ENCODE peak calls at places on chromosomes 11 and 22, in eight cellular contexts. C is heart left ventricle, U is NB4, N is gastrocnemius medialis, S is pancreas, F is AG04450, J is body of pancreas, L is lower lobe of right lung. M is an unnamed sample.

GRCh38 chr11:115241899-115242298 is 262.3 kb downstream of the CADM1 start:
- DNase-seq in C (no peak), U (no peak), N (no peak), S (no peak), F (no peak), J (no peak), L (no peak), M (no peak)

GRCh38 chr22:42613869-42614268 is 814 bp downstream of the POLDIP3 start:
- DNase-seq in C (no peak), U (peak), N (no peak), S (no peak), F (no peak), J (no peak), L (no peak), M (peak)

GRCh38 chr11:16613401-16614381 is 124.8 kb upstream of the C11orf58 start:
- DNase-seq in C (peak), U (peak), N (peak), S (peak), F (peak), J (peak), L (peak), M (peak)

GRCh38 chr11:117538731-117539130 is 211.1 kb downstream of the CEP164 start:
- DNase-seq in C (no peak), U (no peak), N (peak), S (no peak), F (no peak), J (no peak), L (no peak), M (peak)

GRCh38 chr22:33575041-33575440 is 345.2 kb downstream of the LARGE1 start:
- DNase-seq in C (no peak), U (no peak), N (no peak), S (no peak), F (no peak), J (no peak), L (no peak), M (no peak)

GRCh38 chr11:113960702-113961330 is 14.1 kb upstream of the HTR3A start:
- DNase-seq in C (no peak), U (peak), N (no peak), S (no peak), F (no peak), J (no peak), L (no peak), M (no peak)

GRCh38 chr22:24376002-24376401 is 51.4 kb upstream of the ADORA2A start:
- DNase-seq in C (no peak), U (no peak), N (no peak), S (no peak), F (no peak), J (no peak), L (no peak), M (no peak)

GRCh38 chr11:110367571-110367970 is 62.2 kb upstream of the FDX1 start:
- DNase-seq in C (no peak), U (no peak), N (no peak), S (no peak), F (no peak), J (no peak), L (no peak), M (no peak)

GRCh38 chr11:13316528-13316961 is 39.0 kb downstream of the BMAL1 start:
- DNase-seq in C (peak), U (no peak), N (no peak), S (no peak), F (no peak), J (peak), L (peak), M (no peak)

GRCh38 chr22:21443735-21444421 is 23.3 kb upstream of the TMEM191C start:
- DNase-seq in C (peak), U (no peak), N (no peak), S (peak), F (no peak), J (peak), L (no peak), M (no peak)

GRCh38 chr11:99739464-99740089 is 718.8 kb downstream of the CNTN5 start:
- DNase-seq in C (no peak), U (peak), N (no peak), S (no peak), F (peak), J (no peak), L (no peak), M (peak)

GRCh38 chr22:23513705-23514104 is 66.4 kb downstream of the IGLL1 start:
- DNase-seq in C (no peak), U (no peak), N (no peak), S (no peak), F (no peak), J (no peak), L (no peak), M (no peak)

GRCh38 chr11:128553662-128554392 is 33.5 kb downstream of the ETS1 start:
- DNase-seq in C (peak), U (peak), N (no peak), S (no peak), F (no peak), J (no peak), L (no peak), M (peak)

GRCh38 chr22:47630741-47631534 is 868.5 kb downstream of the TBC1D22A start:
- DNase-seq in C (no peak), U (no peak), N (no peak), S (no peak), F (no peak), J (no peak), L (no peak), M (no peak)

GRCh38 chr11:129704831-129705230 is 110.8 kb upstream of the TMEM45B start:
- DNase-seq in C (no peak), U (no peak), N (no peak), S (no peak), F (no peak), J (no peak), L (no peak), M (no peak)

GRCh38 chr11:129709801-129710398 is 105.7 kb upstream of the TMEM45B start:
- DNase-seq in C (no peak), U (no peak), N (no peak), S (no peak), F (no peak), J (peak), L (no peak), M (no peak)

GRCh38 chr11:129705341-129705740 is 110.3 kb upstream of the TMEM45B start:
- DNase-seq in C (no peak), U (no peak), N (no peak), S (no peak), F (no peak), J (no peak), L (no peak), M (no peak)

GRCh38 chr11:129710423-129710822 is 105.2 kb upstream of the TMEM45B start:
- DNase-seq in C (no peak), U (no peak), N (no peak), S (no peak), F (no peak), J (no peak), L (no peak), M (no peak)
- TF ChIP-seq CTCF in C (no peak), U (no peak), N (no peak), S (no peak), F (no peak), J (no peak), L (no peak), M (no peak)

GRCh38 chr11:102317099-102317767 is at the start of gene BIRC3:
- DNase-seq in C (peak), U (peak), N (peak), S (peak), F (peak), J (peak), L (peak), M (peak)
- TF ChIP-seq CTCF in C (peak), U (peak), N (peak), S (no peak), F (peak), J (peak), L (peak), M (peak)

GRCh38 chr11:58615556-58615955 is 6.9 kb upstream of the CNTF start:
- DNase-seq in C (no peak), U (no peak), N (no peak), S (no peak), F (no peak), J (no peak), L (no peak), M (no peak)

GRCh38 chr11:58622344-58622743 is at the start of gene CNTF:
- DNase-seq in C (no peak), U (no peak), N (no peak), S (no peak), F (no peak), J (no peak), L (no peak), M (no peak)

GRCh38 chr11:58621586-58622262 is 741 bp upstream of the CNTF start:
- DNase-seq in C (no peak), U (no peak), N (no peak), S (no peak), F (no peak), J (no peak), L (no peak), M (no peak)

GRCh38 chr11:58616594-58616993 is 5.9 kb upstream of the CNTF start:
- DNase-seq in C (peak), U (no peak), N (peak), S (peak), F (peak), J (peak), L (no peak), M (peak)

DNA sequence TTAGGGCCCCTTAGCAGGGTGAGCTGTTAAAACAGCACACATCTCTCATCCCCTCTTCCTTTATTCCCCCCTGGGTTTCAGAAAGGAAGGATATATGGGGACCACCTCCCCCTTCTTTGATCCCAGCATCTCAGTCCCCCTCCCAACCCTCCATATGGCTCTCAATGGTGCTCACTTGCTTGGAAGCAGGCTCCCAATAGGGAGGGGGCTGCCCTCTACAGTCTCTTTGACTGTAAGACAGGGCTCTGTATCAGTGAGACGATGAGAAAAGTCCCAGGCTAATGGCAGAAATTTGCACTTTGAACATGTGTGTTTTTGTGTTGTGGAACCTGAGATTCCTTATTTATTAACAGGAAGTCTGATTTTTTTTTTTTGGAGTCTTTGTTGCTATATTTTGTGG is 4.2 kb upstream of the CNTF start:
- DNase-seq in C (no peak), U (no peak), N (no peak), S (no peak), F (no peak), J (peak), L (no peak), M (no peak)
- TF ChIP-seq CTCF in C (peak), U (peak), N (no peak), S (no peak), F (no peak), J (peak), L (no peak), M (peak)

GRCh38 chr11:7904910-7905309 is 26.2 kb downstream of the OR10A6 start:
- DNase-seq in C (no peak), U (no peak), N (no peak), S (no peak), F (peak), J (no peak), L (no peak), M (no peak)
- TF ChIP-seq CTCF in C (no peak), U (no peak), N (no peak), S (no peak), F (peak), J (peak), L (no peak), M (no peak)

GRCh38 chr11:70105755-70106571 is 27.8 kb downstream of the ANO1 start:
- DNase-seq in C (no peak), U (no peak), N (no peak), S (no peak), F (no peak), J (peak), L (no peak), M (no peak)
- TF ChIP-seq CTCF in C (no peak), U (no peak), N (no peak), S (no peak), F (no peak), J (no peak), L (no peak), M (no peak)

GRCh38 chr11:62981743-62982142 is 3.0 kb downstream of the SLC22A6 start:
- DNase-seq in C (no peak), U (peak), N (no peak), S (no peak), F (no peak), J (no peak), L (no peak), M (no peak)
- TF ChIP-seq CTCF in C (no peak), U (peak), N (no peak), S (no peak), F (no peak), J (no peak), L (no peak), M (no peak)

GRCh38 chr11:3929689-3930088 is 74.2 kb downstream of the STIM1 start:
- DNase-seq in C (peak), U (no peak), N (peak), S (peak), F (no peak), J (peak), L (no peak), M (no peak)

GRCh38 chr11:3926458-3927095 is 71.1 kb downstream of the STIM1 start:
- DNase-seq in C (no peak), U (no peak), N (no peak), S (no peak), F (no peak), J (no peak), L (no peak), M (no peak)

GRCh38 chr11:3929232-3929631 is 73.8 kb downstream of the STIM1 start:
- DNase-seq in C (no peak), U (no peak), N (no peak), S (no peak), F (no peak), J (peak), L (no peak), M (no peak)

GRCh38 chr11:3925513-3925912 is 70.0 kb downstream of the STIM1 start:
- DNase-seq in C (no peak), U (no peak), N (no peak), S (no peak), F (no peak), J (no peak), L (no peak), M (no peak)

GRCh38 chr11:3927129-3927796 is 71.8 kb downstream of the STIM1 start:
- DNase-seq in C (no peak), U (no peak), N (no peak), S (no peak), F (no peak), J (no peak), L (no peak), M (no peak)
- TF ChIP-seq CTCF in C (no peak), U (no peak), N (no peak), S (no peak), F (no peak), J (no peak), L (no peak), M (no peak)

DNA sequence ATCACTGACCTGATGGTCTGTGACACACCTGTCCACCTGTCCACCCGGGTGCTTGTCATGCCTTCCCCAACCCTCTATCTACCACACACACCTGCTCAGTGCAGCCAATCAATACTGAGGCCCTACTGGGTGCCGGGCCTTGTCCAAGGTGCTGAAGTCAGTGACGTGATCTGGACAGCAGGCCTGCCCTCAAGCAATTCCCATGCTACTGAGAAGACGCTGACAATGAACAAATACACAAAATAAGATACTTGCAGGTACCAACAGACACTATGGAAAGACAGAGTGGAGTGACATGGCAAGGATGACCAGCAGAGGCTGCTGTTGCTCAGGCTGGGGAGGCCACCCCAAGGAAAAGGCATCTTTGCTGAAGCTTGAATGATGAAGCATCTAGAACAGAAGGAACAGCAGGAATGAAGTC is 21.2 kb downstream of the PLAAT3 start:
- DNase-seq in C (no peak), U (peak), N (no peak), S (no peak), F (no peak), J (peak), L (no peak), M (peak)
- TF ChIP-seq CTCF in C (peak), U (peak), N (no peak), S (no peak), F (peak), J (peak), L (peak), M (peak)

GRCh38 chr11:69240332-69241074 is 53.5 kb upstream of the MYEOV start:
- DNase-seq in C (no peak), U (peak), N (no peak), S (no peak), F (no peak), J (peak), L (no peak), M (peak)

GRCh38 chr11:69242583-69242940 is 51.4 kb upstream of the MYEOV start:
- DNase-seq in C (no peak), U (no peak), N (no peak), S (no peak), F (no peak), J (no peak), L (no peak), M (no peak)

GRCh38 chr11:69239320-69240040 is 54.5 kb upstream of the MYEOV start:
- DNase-seq in C (no peak), U (no peak), N (no peak), S (no peak), F (no peak), J (no peak), L (no peak), M (no peak)

GRCh38 chr11:69241844-69242582 is 51.9 kb upstream of the MYEOV start:
- DNase-seq in C (no peak), U (peak), N (no peak), S (no peak), F (no peak), J (no peak), L (no peak), M (no peak)

GRCh38 chr11:69241075-69241740 is 52.7 kb upstream of the MYEOV start:
- DNase-seq in C (no peak), U (no peak), N (no peak), S (no peak), F (no peak), J (no peak), L (no peak), M (no peak)
- TF ChIP-seq CTCF in C (no peak), U (no peak), N (no peak), S (no peak), F (no peak), J (no peak), L (no peak), M (no peak)

M was measured in cardiac muscle cell.